ENCODE peak calls at places on chromosomes 4 and X, in ten cellular contexts. One of them, this sample, is unnamed.

GRCh38 chr4:147194107-147194506 is 248.4 kb upstream of the TTC29 start:
- DNase-seq in H9: no peak
- DNase-seq in OCI-LY7: no peak
- DNase-seq in progenitor cell of endocrine pancreas: no peak
- DNase-seq in cardiac fibroblast: peak
- DNase-seq in adrenal gland: peak
- DNase-seq in foreskin fibroblast: no peak
- DNase-seq in endothelial cell: no peak
- DNase-seq in esophagus muscularis mucosa: no peak
- DNase-seq in pancreas: no peak
- DNase-seq in this sample: no peak

GRCh38 chrX:135974279-135974856 is 580 bp upstream of the MMGT1 start:
- DNase-seq in OCI-LY7: peak
- DNase-seq in adrenal gland: peak
- DNase-seq in cardiac fibroblast: peak
- DNase-seq in pancreas: peak
- DNase-seq in foreskin fibroblast: peak
- DNase-seq in esophagus muscularis mucosa: peak
- DNase-seq in progenitor cell of endocrine pancreas: peak
- DNase-seq in endothelial cell: no peak
- DNase-seq in H9: peak
- DNase-seq in this sample: peak

GRCh38 chr4:77209936-77210335 is 52.9 kb downstream of the CCNG2 start:
- DNase-seq in progenitor cell of endocrine pancreas: no peak
- DNase-seq in H9: no peak
- DNase-seq in esophagus muscularis mucosa: no peak
- DNase-seq in adrenal gland: no peak
- DNase-seq in cardiac fibroblast: no peak
- DNase-seq in foreskin fibroblast: no peak
- DNase-seq in OCI-LY7: no peak
- DNase-seq in endothelial cell: no peak
- DNase-seq in pancreas: no peak
- DNase-seq in this sample: no peak

GRCh38 chr4:113255628-113256027 is 206.2 kb downstream of the ANK2 start:
- DNase-seq in adrenal gland: no peak
- DNase-seq in pancreas: no peak
- DNase-seq in endothelial cell: no peak
- DNase-seq in esophagus muscularis mucosa: no peak
- DNase-seq in cardiac fibroblast: no peak
- DNase-seq in progenitor cell of endocrine pancreas: no peak
- DNase-seq in foreskin fibroblast: no peak
- DNase-seq in OCI-LY7: no peak
- DNase-seq in H9: no peak
- DNase-seq in this sample: no peak

GRCh38 chrX:115940348-115940747 is 230.2 kb upstream of the AGTR2 start:
- DNase-seq in H9: no peak
- DNase-seq in adrenal gland: no peak
- DNase-seq in foreskin fibroblast: no peak
- DNase-seq in progenitor cell of endocrine pancreas: no peak
- DNase-seq in esophagus muscularis mucosa: no peak
- DNase-seq in OCI-LY7: no peak
- DNase-seq in endothelial cell: no peak
- DNase-seq in pancreas: no peak
- DNase-seq in cardiac fibroblast: no peak
- DNase-seq in this sample: peak

GRCh38 chr4:2673157-2673556 is 83.0 kb downstream of the TNIP2 start:
- DNase-seq in adrenal gland: no peak
- DNase-seq in esophagus muscularis mucosa: no peak
- DNase-seq in foreskin fibroblast: no peak
- DNase-seq in OCI-LY7: peak
- DNase-seq in endothelial cell: no peak
- DNase-seq in progenitor cell of endocrine pancreas: no peak
- DNase-seq in H9: no peak
- DNase-seq in cardiac fibroblast: peak
- DNase-seq in pancreas: no peak
- DNase-seq in this sample: no peak

GRCh38 chrX:65712005-65712861 is 44.8 kb downstream of the MSN start:
- DNase-seq in cardiac fibroblast: no peak
- DNase-seq in endothelial cell: no peak
- DNase-seq in H9: no peak
- DNase-seq in foreskin fibroblast: no peak
- DNase-seq in progenitor cell of endocrine pancreas: no peak
- DNase-seq in adrenal gland: no peak
- DNase-seq in esophagus muscularis mucosa: no peak
- DNase-seq in OCI-LY7: no peak
- DNase-seq in pancreas: no peak
- DNase-seq in this sample: no peak

GRCh38 chr4:3644849-3645627 is 112.8 kb upstream of the LRPAP1 start:
- DNase-seq in progenitor cell of endocrine pancreas: no peak
- DNase-seq in OCI-LY7: no peak
- DNase-seq in pancreas: no peak
- DNase-seq in endothelial cell: no peak
- DNase-seq in H9: no peak
- DNase-seq in foreskin fibroblast: peak
- DNase-seq in adrenal gland: peak
- DNase-seq in esophagus muscularis mucosa: no peak
- DNase-seq in cardiac fibroblast: peak
- DNase-seq in this sample: no peak

DNA sequence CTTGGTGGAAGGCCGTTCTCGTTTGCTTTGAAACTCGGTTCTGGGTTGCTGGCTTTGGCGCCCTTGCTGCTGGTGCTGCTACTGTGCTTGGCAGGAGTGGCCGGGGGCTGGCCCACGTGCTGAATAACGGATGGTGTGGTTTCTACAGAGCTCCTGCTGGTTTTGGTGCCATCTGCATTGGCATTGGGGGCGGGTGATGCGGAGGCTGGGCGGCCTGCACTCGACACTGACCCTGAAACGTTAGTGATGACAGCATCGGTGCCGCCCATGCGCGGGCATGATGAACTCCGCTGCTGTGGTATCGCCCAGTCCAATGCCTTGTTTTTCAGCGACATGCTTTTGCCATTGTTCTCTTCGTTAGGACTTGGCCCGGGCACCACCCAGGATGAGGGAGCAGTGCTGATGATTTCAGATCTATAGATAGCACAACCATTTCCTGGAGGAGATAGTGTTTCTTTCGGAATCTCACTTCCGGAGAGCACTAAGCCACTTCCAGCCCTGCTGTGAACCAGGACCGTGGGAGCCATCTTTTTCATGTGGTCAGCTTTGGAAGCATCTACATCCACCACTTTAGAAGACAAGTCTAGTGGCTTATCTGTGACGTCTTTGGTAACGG is 24.2 kb downstream of the BCOR start:
- DNase-seq in OCI-LY7: no peak
- DNase-seq in adrenal gland: no peak
- DNase-seq in endothelial cell: no peak
- DNase-seq in pancreas: no peak
- DNase-seq in progenitor cell of endocrine pancreas: no peak
- DNase-seq in esophagus muscularis mucosa: no peak
- DNase-seq in H9: no peak
- DNase-seq in foreskin fibroblast: no peak
- DNase-seq in cardiac fibroblast: no peak
- DNase-seq in this sample: no peak
- TF ChIP-seq CTCF in OCI-LY7: no peak
- TF ChIP-seq CTCF in adrenal gland: no peak
- TF ChIP-seq CTCF in endothelial cell: no peak
- TF ChIP-seq CTCF in pancreas: no peak
- TF ChIP-seq CTCF in progenitor cell of endocrine pancreas: no peak
- TF ChIP-seq CTCF in esophagus muscularis mucosa: no peak
- TF ChIP-seq CTCF in H9: no peak
- TF ChIP-seq CTCF in foreskin fibroblast: no peak
- TF ChIP-seq CTCF in cardiac fibroblast: no peak
- TF ChIP-seq CTCF in this sample: no peak

GRCh38 chrX:73849054-73849453 is 286.1 kb downstream of the CHIC1 start:
- DNase-seq in progenitor cell of endocrine pancreas: no peak
- DNase-seq in foreskin fibroblast: no peak
- DNase-seq in esophagus muscularis mucosa: no peak
- DNase-seq in H9: no peak
- DNase-seq in cardiac fibroblast: no peak
- DNase-seq in OCI-LY7: no peak
- DNase-seq in endothelial cell: no peak
- DNase-seq in adrenal gland: no peak
- DNase-seq in pancreas: no peak
- DNase-seq in this sample: no peak

GRCh38 chrX:73852022-73852421 is 289.0 kb downstream of the CHIC1 start:
- DNase-seq in pancreas: no peak
- DNase-seq in esophagus muscularis mucosa: no peak
- DNase-seq in foreskin fibroblast: no peak
- DNase-seq in adrenal gland: no peak
- DNase-seq in progenitor cell of endocrine pancreas: no peak
- DNase-seq in H9: no peak
- DNase-seq in cardiac fibroblast: no peak
- DNase-seq in OCI-LY7: no peak
- DNase-seq in endothelial cell: no peak
- DNase-seq in this sample: no peak

GRCh38 chrX:73847991-73848390 is 285.0 kb downstream of the CHIC1 start:
- DNase-seq in H9: no peak
- DNase-seq in adrenal gland: no peak
- DNase-seq in pancreas: no peak
- DNase-seq in cardiac fibroblast: no peak
- DNase-seq in foreskin fibroblast: no peak
- DNase-seq in progenitor cell of endocrine pancreas: no peak
- DNase-seq in endothelial cell: no peak
- DNase-seq in OCI-LY7: no peak
- DNase-seq in esophagus muscularis mucosa: no peak
- DNase-seq in this sample: no peak

GRCh38 chrX:73851014-73852009 is 288.3 kb downstream of the CHIC1 start:
- DNase-seq in foreskin fibroblast: no peak
- DNase-seq in progenitor cell of endocrine pancreas: no peak
- DNase-seq in pancreas: peak
- DNase-seq in esophagus muscularis mucosa: no peak
- DNase-seq in cardiac fibroblast: no peak
- DNase-seq in adrenal gland: peak
- DNase-seq in endothelial cell: no peak
- DNase-seq in H9: no peak
- DNase-seq in OCI-LY7: no peak
- DNase-seq in this sample: peak

GRCh38 chrX:73850124-73851013 is 287.4 kb downstream of the CHIC1 start:
- DNase-seq in adrenal gland: peak
- DNase-seq in OCI-LY7: no peak
- DNase-seq in H9: no peak
- DNase-seq in cardiac fibroblast: peak
- DNase-seq in endothelial cell: peak
- DNase-seq in progenitor cell of endocrine pancreas: no peak
- DNase-seq in pancreas: peak
- DNase-seq in foreskin fibroblast: no peak
- DNase-seq in esophagus muscularis mucosa: no peak
- DNase-seq in this sample: peak
- TF ChIP-seq CTCF in adrenal gland: no peak
- TF ChIP-seq CTCF in OCI-LY7: no peak
- TF ChIP-seq CTCF in H9: peak
- TF ChIP-seq CTCF in cardiac fibroblast: peak
- TF ChIP-seq CTCF in endothelial cell: no peak
- TF ChIP-seq CTCF in progenitor cell of endocrine pancreas: peak
- TF ChIP-seq CTCF in pancreas: no peak
- TF ChIP-seq CTCF in foreskin fibroblast: peak
- TF ChIP-seq CTCF in esophagus muscularis mucosa: no peak
- TF ChIP-seq CTCF in this sample: peak

GRCh38 chr4:152166567-152166966 is 369.3 kb downstream of the FBXW7 start:
- DNase-seq in esophagus muscularis mucosa: no peak
- DNase-seq in cardiac fibroblast: no peak
- DNase-seq in foreskin fibroblast: no peak
- DNase-seq in adrenal gland: no peak
- DNase-seq in pancreas: no peak
- DNase-seq in OCI-LY7: no peak
- DNase-seq in endothelial cell: peak
- DNase-seq in H9: no peak
- DNase-seq in progenitor cell of endocrine pancreas: peak
- DNase-seq in this sample: no peak

GRCh38 chr4:152162331-152162697 is 373.6 kb downstream of the FBXW7 start:
- DNase-seq in OCI-LY7: no peak
- DNase-seq in progenitor cell of endocrine pancreas: no peak
- DNase-seq in H9: no peak
- DNase-seq in adrenal gland: no peak
- DNase-seq in foreskin fibroblast: peak
- DNase-seq in esophagus muscularis mucosa: no peak
- DNase-seq in pancreas: no peak
- DNase-seq in cardiac fibroblast: peak
- DNase-seq in endothelial cell: no peak
- DNase-seq in this sample: no peak

GRCh38 chr4:152165146-152165545 is 370.7 kb downstream of the FBXW7 start:
- DNase-seq in cardiac fibroblast: no peak
- DNase-seq in adrenal gland: no peak
- DNase-seq in pancreas: no peak
- DNase-seq in H9: peak
- DNase-seq in endothelial cell: peak
- DNase-seq in esophagus muscularis mucosa: no peak
- DNase-seq in foreskin fibroblast: no peak
- DNase-seq in progenitor cell of endocrine pancreas: no peak
- DNase-seq in OCI-LY7: no peak
- DNase-seq in this sample: no peak

GRCh38 chr4:152165851-152166250 is 370.0 kb downstream of the FBXW7 start:
- DNase-seq in esophagus muscularis mucosa: no peak
- DNase-seq in cardiac fibroblast: no peak
- DNase-seq in foreskin fibroblast: no peak
- DNase-seq in OCI-LY7: no peak
- DNase-seq in H9: no peak
- DNase-seq in progenitor cell of endocrine pancreas: no peak
- DNase-seq in adrenal gland: no peak
- DNase-seq in pancreas: no peak
- DNase-seq in endothelial cell: no peak
- DNase-seq in this sample: no peak

DNA sequence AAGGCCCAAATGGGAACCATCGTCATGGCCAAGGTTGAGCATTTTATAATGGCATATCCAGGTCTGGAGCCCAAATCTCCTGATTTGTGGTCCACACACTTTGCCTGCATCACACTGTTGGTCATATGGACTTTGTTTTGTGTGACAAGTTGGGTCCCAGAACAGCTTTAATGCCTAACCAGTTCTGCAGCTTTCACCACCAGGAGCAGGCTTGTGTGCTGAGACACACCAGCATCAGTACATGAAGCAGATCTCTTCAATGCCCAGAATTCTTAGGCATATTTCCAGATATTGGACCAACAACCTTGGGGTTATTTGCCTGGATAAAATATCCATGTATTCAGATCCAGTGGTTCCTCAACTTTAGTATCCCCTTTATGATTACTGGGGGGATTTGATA is 371.3 kb downstream of the FBXW7 start:
- DNase-seq in H9: no peak
- DNase-seq in cardiac fibroblast: no peak
- DNase-seq in pancreas: no peak
- DNase-seq in esophagus muscularis mucosa: no peak
- DNase-seq in foreskin fibroblast: no peak
- DNase-seq in progenitor cell of endocrine pancreas: no peak
- DNase-seq in adrenal gland: no peak
- DNase-seq in OCI-LY7: no peak
- DNase-seq in endothelial cell: no peak
- DNase-seq in this sample: no peak
- TF ChIP-seq CTCF in H9: peak
- TF ChIP-seq CTCF in cardiac fibroblast: no peak
- TF ChIP-seq CTCF in pancreas: no peak
- TF ChIP-seq CTCF in esophagus muscularis mucosa: no peak
- TF ChIP-seq CTCF in foreskin fibroblast: no peak
- TF ChIP-seq CTCF in progenitor cell of endocrine pancreas: no peak
- TF ChIP-seq CTCF in adrenal gland: no peak
- TF ChIP-seq CTCF in OCI-LY7: no peak
- TF ChIP-seq CTCF in endothelial cell: no peak
- TF ChIP-seq CTCF in this sample: no peak

DNA sequence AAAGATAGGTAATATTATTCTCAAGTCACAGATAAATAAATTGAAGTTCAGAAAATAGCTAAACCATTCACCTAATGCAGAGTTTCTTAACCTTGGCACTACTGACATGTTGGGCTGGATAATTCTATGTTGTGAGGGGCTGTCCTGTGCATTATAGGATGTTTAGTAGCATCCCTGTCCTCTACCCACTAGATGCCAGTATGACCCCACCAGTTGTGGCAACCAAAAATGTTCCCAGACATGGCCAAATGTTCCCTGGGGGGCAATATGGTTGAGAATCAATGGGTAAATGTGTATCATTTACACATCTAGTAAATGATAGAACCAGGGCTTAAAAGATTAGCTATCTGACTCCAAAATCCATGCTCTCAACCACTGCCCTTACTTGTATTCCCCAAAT is 140.9 kb downstream of the COL4A6 start:
- DNase-seq in progenitor cell of endocrine pancreas: no peak
- DNase-seq in esophagus muscularis mucosa: no peak
- DNase-seq in H9: no peak
- DNase-seq in adrenal gland: no peak
- DNase-seq in endothelial cell: no peak
- DNase-seq in cardiac fibroblast: no peak
- DNase-seq in foreskin fibroblast: no peak
- DNase-seq in pancreas: no peak
- DNase-seq in OCI-LY7: no peak
- DNase-seq in this sample: no peak
- TF ChIP-seq CTCF in progenitor cell of endocrine pancreas: no peak
- TF ChIP-seq CTCF in esophagus muscularis mucosa: no peak
- TF ChIP-seq CTCF in H9: peak
- TF ChIP-seq CTCF in adrenal gland: no peak
- TF ChIP-seq CTCF in endothelial cell: no peak
- TF ChIP-seq CTCF in cardiac fibroblast: no peak
- TF ChIP-seq CTCF in foreskin fibroblast: no peak
- TF ChIP-seq CTCF in pancreas: no peak
- TF ChIP-seq CTCF in OCI-LY7: no peak
- TF ChIP-seq CTCF in this sample: no peak